ENCODE peak calls at places on chromosome 13, in seven cellular contexts. U, O, Z, J, R, B and N are unnamed samples.

GRCh38 chr13:92842145-92842544 is 384.5 kb upstream of the GPC6 start:
- DNase-seq in U (no peak), J (no peak), B (peak), Z (no peak), O (no peak), R (no peak), N (peak)

GRCh38 chr13:79741006-79741405 is 260.1 kb downstream of the NDFIP2 start:
- DNase-seq in U (no peak), O (no peak), Z (no peak), J (no peak), R (no peak), B (no peak), N (peak)

GRCh38 chr13:113978741-113979481 is 5.0 kb upstream of the C13orf46 start:
- DNase-seq in O (no peak), B (no peak), J (no peak), R (peak), U (no peak), Z (no peak), N (no peak)

GRCh38 chr13:42924290-42924803 is 67.7 kb downstream of the EPSTI1 start:
- DNase-seq in O (no peak), B (no peak), Z (no peak), R (no peak), J (no peak), U (no peak), N (no peak)

GRCh38 chr13:113883314-113883811 is 19.5 kb upstream of the GAS6 start:
- DNase-seq in J (no peak), B (no peak), O (no peak), Z (no peak), U (no peak), R (no peak), N (no peak)

GRCh38 chr13:52832268-52832667 is 16.2 kb downstream of the PCDH8 start:
- DNase-seq in B (no peak), R (no peak), U (no peak), Z (no peak), O (no peak), J (no peak), N (no peak)

GRCh38 chr13:57611956-57612355 is 19.6 kb upstream of the PCDH17 start:
- DNase-seq in J (no peak), R (no peak), O (no peak), Z (no peak), B (no peak), U (no peak), N (no peak)

GRCh38 chr13:91510058-91510457 is 111.6 kb downstream of the GPC5 start:
- DNase-seq in U (no peak), B (no peak), J (no peak), R (no peak), Z (no peak), O (no peak), N (no peak)

GRCh38 chr13:25232937-25233515 is 54.3 kb downstream of the MTMR6 start:
- DNase-seq in B (no peak), R (no peak), J (no peak), Z (no peak), O (peak), U (no peak), N (peak)

GRCh38 chr13:77907653-77908341 is 10.8 kb downstream of the EDNRB start:
- DNase-seq in J (no peak), U (no peak), R (no peak), O (no peak), Z (no peak), B (no peak), N (no peak)

GRCh38 chr13:48121733-48122132 is 26.8 kb upstream of the MED4 start:
- DNase-seq in Z (no peak), U (no peak), R (no peak), B (no peak), O (no peak), J (no peak), N (peak)

GRCh38 chr13:110634558-110634957 is 19.2 kb downstream of the NAXD start:
- DNase-seq in B (no peak), J (no peak), Z (no peak), O (no peak), U (no peak), R (no peak), N (peak)

GRCh38 chr13:94390881-94391280 is 88.6 kb downstream of the DCT start:
- DNase-seq in B (no peak), O (no peak), U (no peak), Z (no peak), R (no peak), J (no peak), N (no peak)

GRCh38 chr13:82569581-82569980 is 1312.7 kb downstream of the SLITRK1 start:
- DNase-seq in J (no peak), R (no peak), Z (no peak), O (no peak), U (no peak), B (no peak), N (no peak)

GRCh38 chr13:29465741-29466293 is 129.7 kb downstream of the SLC7A1 start:
- DNase-seq in O (no peak), B (no peak), U (no peak), Z (no peak), J (no peak), R (peak), N (peak)

GRCh38 chr13:107202371-107203023 is 634.6 kb upstream of the ARGLU1 start:
- DNase-seq in B (no peak), J (no peak), Z (no peak), R (no peak), U (no peak), O (no peak), N (peak)

GRCh38 chr13:27834095-27834494 is 41.8 kb downstream of the GSX1 start:
- DNase-seq in J (no peak), O (no peak), B (no peak), R (peak), U (no peak), Z (no peak), N (no peak)

GRCh38 chr13:112637017-112637801 is 49.3 kb upstream of the TUBGCP3 start:
- DNase-seq in R (no peak), Z (no peak), U (no peak), J (no peak), B (no peak), O (no peak), N (peak)

GRCh38 chr13:38321654-38322053 is 28.0 kb upstream of the UFM1 start:
- DNase-seq in U (no peak), Z (no peak), R (no peak), B (no peak), O (no peak), J (no peak), N (no peak)

GRCh38 chr13:65149687-65150086 is 2080.4 kb downstream of the PCDH9 start:
- DNase-seq in J (no peak), O (no peak), B (no peak), U (no peak), Z (no peak), R (no peak), N (no peak)

GRCh38 chr13:73040968-73041580 is 17.7 kb upstream of the KLF5 start:
- DNase-seq in R (no peak), J (no peak), Z (no peak), U (no peak), O (no peak), B (no peak), N (no peak)

GRCh38 chr13:31409678-31410356 is 210.0 kb downstream of the B3GLCT start:
- DNase-seq in J (no peak), B (no peak), O (no peak), U (no peak), Z (no peak), R (no peak), N (no peak)

GRCh38 chr13:80454245-80454644 is 113.3 kb upstream of the SPRY2 start:
- DNase-seq in O (no peak), R (no peak), U (no peak), J (no peak), Z (no peak), B (no peak), N (no peak)

GRCh38 chr13:100564444-100565223 is 24.0 kb downstream of the GGACT start:
- DNase-seq in J (no peak), Z (no peak), O (no peak), R (no peak), U (no peak), B (no peak), N (no peak)

GRCh38 chr13:29771247-29771646 is 79.2 kb downstream of the UBL3 start:
- DNase-seq in U (no peak), J (no peak), O (peak), Z (no peak), R (no peak), B (no peak), N (peak)

GRCh38 chr13:111020021-111020420 is 95.1 kb upstream of the ARHGEF7 start:
- DNase-seq in Z (no peak), B (no peak), O (no peak), R (no peak), U (no peak), J (no peak), N (no peak)

GRCh38 chr13:40697711-40698110 is 31.3 kb upstream of the FOXO1 start:
- DNase-seq in Z (no peak), O (no peak), J (no peak), U (no peak), R (no peak), B (no peak), N (no peak)

GRCh38 chr13:50969691-50970090 is 60.1 kb downstream of the RNASEH2B start:
- DNase-seq in O (no peak), B (no peak), U (no peak), J (no peak), R (no peak), Z (no peak), N (no peak)

GRCh38 chr13:61880576-61881283 is 465.1 kb upstream of the PCDH20 start:
- DNase-seq in O (no peak), R (no peak), J (no peak), B (no peak), U (no peak), Z (no peak), N (peak)

GRCh38 chr13:40549500-40550094 is 116.8 kb downstream of the FOXO1 start:
- DNase-seq in O (no peak), J (no peak), B (no peak), Z (no peak), R (peak), U (no peak), N (no peak)

GRCh38 chr13:44396963-44397580 is 23.4 kb downstream of the SERP2 start:
- DNase-seq in Z (no peak), J (no peak), U (no peak), B (no peak), O (no peak), R (peak), N (peak)

GRCh38 chr13:44703371-44703770 is 127.2 kb upstream of the TSC22D1 start:
- DNase-seq in O (no peak), U (no peak), B (no peak), Z (no peak), J (no peak), R (no peak), N (peak)